ENCODE peak calls at places on chromosomes 2 and 18, in seven cellular contexts. U is EL; X is HCT116; Q is fibroblast of pulmonary artery; L is Right ventricle myocardium superior; E is activated naive CD8-positive, alpha-beta T cell treated with anti-CD3 and anti-CD28 coated beads for 36 hours; M is colonic mucosa. P is an unnamed sample.

GRCh38 chr2:211281430-211282073 is 725.2 kb downstream of the CPS1 start:
- DNase-seq in M (no peak), X (no peak), L (no peak), E (no peak), U (no peak), Q (no peak), P (no peak)

GRCh38 chr2:218852911-218853667 is 6.5 kb upstream of the WNT6 start:
- DNase-seq in E (peak; percentile 45), X (peak; percentile 77), U (peak; percentile 55), L (no peak), Q (peak; percentile 75), M (peak; percentile 56), P (no peak)

GRCh38 chr2:100629309-100629708 is 66.5 kb downstream of the PDCL3 start:
- DNase-seq in L (no peak), X (no peak), U (no peak), E (no peak), M (no peak), Q (no peak), P (no peak)

GRCh38 chr2:126781206-126781605 is 117.5 kb upstream of the TEX51 start:
- DNase-seq in U (no peak), X (no peak), L (no peak), Q (no peak), M (no peak), E (no peak), P (no peak)

GRCh38 chr2:239201531-239201876 is 199.3 kb downstream of the HDAC4 start:
- DNase-seq in Q (no peak), U (no peak), L (peak; percentile 69), M (no peak), E (no peak), X (no peak), P (no peak)

GRCh38 chr18:3585656-3586509 is 135.9 kb downstream of the TGIF1 start:
- DNase-seq in U (peak; percentile 80), Q (peak; percentile 90), M (peak; percentile 92), X (peak; percentile 91), L (peak; percentile 82), E (peak; percentile 69), P (peak; percentile 79)

GRCh38 chr2:222688912-222689311 is 17.5 kb downstream of the MOGAT1 start:
- DNase-seq in U (no peak), E (no peak), M (no peak), X (no peak), Q (peak; percentile 42), L (no peak), P (no peak)

GRCh38 chr2:64498438-64498837 is 25.7 kb upstream of the AFTPH start:
- DNase-seq in M (no peak), X (no peak), L (no peak), E (no peak), U (no peak), Q (no peak), P (no peak)

GRCh38 chr2:189204322-189204941 is 24.9 kb upstream of the COL5A2 start:
- DNase-seq in Q (peak; percentile 39), X (peak; percentile 22), E (no peak), L (no peak), U (peak; percentile 45), M (no peak), P (peak; percentile 44)

GRCh38 chr2:109694190-109694589 is 80.0 kb downstream of the SOWAHC start:
- DNase-seq in U (peak; percentile 45), E (no peak), Q (peak; percentile 36), L (no peak), X (no peak), M (no peak), P (no peak)

GRCh38 chr2:75503048-75503607 is 57.6 kb downstream of the EVA1A start:
- DNase-seq in E (no peak), X (no peak), U (peak; percentile 94), L (no peak), M (no peak), Q (peak; percentile 72), P (peak; percentile 44)

GRCh38 chr2:239106971-239107370 is 259.1 kb downstream of the TWIST2 start:
- DNase-seq in U (no peak), L (no peak), X (no peak), Q (no peak), M (no peak), E (no peak), P (no peak)

GRCh38 chr2:43905388-43905803 is 66.6 kb downstream of the ABCG8 start:
- DNase-seq in E (no peak), Q (peak; percentile 11), M (no peak), L (no peak), U (no peak), X (no peak), P (no peak)

GRCh38 chr18:13261658-13262357 is 43.2 kb downstream of the LDLRAD4 start:
- DNase-seq in Q (no peak), U (no peak), X (no peak), M (no peak), E (no peak), L (no peak), P (no peak)